ENCODE peak calls at places on chromosome 5, in nine cellular contexts. V is uterus, O is cardiac muscle cell, N is coronary artery, S is left ventricle myocardium inferior, C is psoas muscle, X is astrocyte of the cerebellum, T is fibroblast of the aortic adventitia, W is GM23338. K is an unnamed sample.
A peak's percentile ranks its signal among the peaks of the same experiment; 100 is the strongest.

GRCh38 chr5:38307845-38308244 is 49.5 kb downstream of the EGFLAM start:
- DNase-seq in W (no peak), T (no peak), C (no peak), S (no peak), N (no peak), V (no peak), O (no peak), X (no peak), K (no peak)

GRCh38 chr5:119316116-119316515 is 39.7 kb upstream of the TNFAIP8 start:
- DNase-seq in X (no peak), C (no peak), T (no peak), N (no peak), W (no peak), V (no peak), O (no peak), S (no peak), K (no peak)

GRCh38 chr5:7330141-7330712 is 65.7 kb upstream of the ADCY2 start:
- DNase-seq in T (no peak), O (no peak), S (no peak), X (no peak), N (no peak), V (no peak), C (no peak), W (no peak), K (no peak)

GRCh38 chr5:10355071-10355889 is 1.8 kb downstream of the MARCHF6 start:
- DNase-seq in O (peak; percentile 26), S (no peak), W (no peak), T (peak; percentile 57), X (no peak), V (no peak), N (no peak), C (no peak), K (no peak)

GRCh38 chr5:157172408-157172807 is 6.3 kb upstream of the GARIN3 start:
- DNase-seq in O (no peak), T (no peak), W (no peak), C (no peak), V (no peak), N (no peak), X (no peak), S (no peak), K (no peak)

GRCh38 chr5:131109540-131110255 is 55.4 kb downstream of the HINT1 start:
- DNase-seq in C (no peak), O (peak; percentile 63), S (no peak), T (peak; percentile 62), X (peak; percentile 16), N (no peak), V (no peak), W (peak; percentile 56), K (no peak)

GRCh38 chr5:7873216-7873615 is 4.3 kb downstream of the MTRR start:
- DNase-seq in O (no peak), T (no peak), W (no peak), C (no peak), V (no peak), S (no peak), N (no peak), X (no peak), K (no peak)

GRCh38 chr5:81425569-81425968 is 31.6 kb upstream of the ACOT12 start:
- DNase-seq in C (no peak), X (peak; percentile 34), S (no peak), O (peak; percentile 64), N (no peak), V (no peak), T (peak; percentile 71), W (peak; percentile 79), K (no peak)

GRCh38 chr5:150227606-150228273 is 37.9 kb downstream of the SLC6A7 start:
- DNase-seq in S (no peak), X (no peak), T (no peak), O (peak; percentile 36), V (no peak), N (no peak), W (no peak), C (no peak), K (no peak)

GRCh38 chr5:100676807-100677631 is 141.8 kb downstream of the FAM174A start:
- DNase-seq in T (peak; percentile 40), O (peak; percentile 54), C (no peak), W (no peak), X (peak; percentile 96), S (no peak), N (no peak), V (no peak), K (no peak)

GRCh38 chr5:141875795-141876627 is 2.2 kb downstream of the PCDH1 start:
- DNase-seq in T (no peak), V (no peak), N (no peak), X (no peak), W (peak; percentile 82), S (peak; percentile 47), C (no peak), O (no peak), K (no peak)

GRCh38 chr5:146541956-146542849 is 26.2 kb upstream of the GPR151 start:
- DNase-seq in V (peak; percentile 67), W (peak; percentile 87), S (peak; percentile 61), O (peak; percentile 75), T (peak; percentile 62), N (peak; percentile 82), C (peak; percentile 76), X (peak; percentile 47), K (no peak)

GRCh38 chr5:68329554-68329953 is 114.0 kb downstream of the PIK3R1 start:
- DNase-seq in S (no peak), N (no peak), X (no peak), T (no peak), V (no peak), O (peak; percentile 73), W (no peak), C (no peak), K (no peak)

DNA sequence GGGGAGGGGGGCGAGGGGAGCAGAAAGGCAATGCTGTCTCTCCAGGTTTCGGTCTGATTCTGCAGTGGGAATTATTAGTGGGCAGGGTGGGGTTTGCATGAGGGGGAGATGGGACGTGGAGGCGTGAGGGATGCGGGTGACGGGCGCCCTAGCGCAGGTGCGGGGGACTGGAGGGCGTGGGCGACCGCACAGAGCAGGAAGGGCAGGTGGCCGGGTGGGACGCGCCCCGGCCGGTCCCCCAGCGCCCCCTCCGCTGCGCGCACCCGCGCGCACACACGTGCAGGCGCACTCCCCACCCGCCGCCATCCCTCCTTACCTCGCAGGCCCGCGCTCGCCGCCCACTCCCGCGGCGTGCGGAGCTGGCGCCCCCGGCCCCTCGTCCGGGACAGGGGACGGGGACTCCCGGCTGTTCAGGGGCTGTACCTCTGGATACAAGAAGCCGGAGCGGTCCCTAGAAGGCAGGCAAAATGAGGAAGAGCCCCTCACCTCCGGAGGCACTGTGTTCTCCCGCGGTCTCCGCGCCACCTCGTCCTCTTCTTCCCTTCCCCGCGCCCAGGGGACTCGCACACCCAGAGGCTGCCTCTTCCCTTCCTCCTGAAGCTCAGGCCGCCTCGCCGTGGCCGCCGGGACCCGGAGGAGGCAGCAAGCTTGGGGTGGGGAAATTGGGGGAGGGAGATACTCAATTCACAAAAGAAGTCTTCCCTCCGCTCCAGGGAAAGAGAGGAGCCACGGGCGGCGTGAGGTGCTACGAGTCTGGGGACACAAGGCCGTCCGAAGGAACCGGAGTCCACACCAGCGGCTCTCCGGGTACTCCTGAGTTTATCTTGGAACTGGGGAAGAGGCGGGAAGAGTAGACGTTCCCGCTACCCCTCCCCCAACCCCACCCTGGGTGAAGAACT is 1.3 kb upstream of the GABRB2 start:
- DNase-seq in T (no peak), X (no peak), S (no peak), O (no peak), C (peak; percentile 50), W (peak; percentile 48), V (no peak), N (no peak), K (no peak)
- TF ChIP-seq CTCF in T (no peak), X (no peak), S (no peak), O (no peak), C (no peak), W (no peak), V (no peak), N (no peak), K (no peak)

DNA sequence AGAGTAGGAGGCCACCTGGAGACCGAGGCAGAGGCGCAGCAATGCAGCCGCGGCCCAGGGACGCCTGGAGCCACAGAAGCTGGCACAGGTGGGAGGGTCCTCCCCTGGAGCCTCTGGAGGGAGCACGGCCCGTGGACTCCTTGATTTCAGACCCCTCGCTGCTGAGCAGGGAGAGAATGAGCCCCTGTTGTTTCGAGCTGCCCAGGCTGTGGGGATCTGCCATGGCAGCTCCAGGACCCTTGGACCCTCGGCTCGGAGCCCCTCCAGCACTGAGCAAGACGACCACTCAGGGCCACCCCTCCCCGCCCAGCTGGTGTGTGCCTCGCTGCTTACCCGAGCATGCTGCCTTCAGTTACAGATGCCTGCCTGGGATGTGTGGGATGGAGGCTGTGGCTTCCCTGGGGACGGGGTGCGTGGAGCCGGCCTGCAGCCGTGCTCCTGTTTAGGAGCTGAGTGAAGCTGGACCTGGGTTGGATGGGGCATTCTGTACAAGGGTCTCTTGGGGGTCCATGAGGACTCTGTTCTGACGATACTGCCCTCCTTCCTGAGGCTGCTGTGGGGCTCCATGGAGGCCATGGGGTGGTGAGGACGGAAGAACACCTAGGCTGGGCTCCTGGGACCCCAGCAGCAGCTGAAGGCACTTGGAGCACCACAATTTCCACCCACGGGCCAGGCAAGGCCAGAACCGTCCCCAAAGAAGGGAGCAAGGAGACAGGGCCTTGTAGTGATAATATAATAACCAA is 115.1 kb upstream of the LPCAT1 start:
- DNase-seq in N (peak; percentile 65), X (no peak), C (peak; percentile 39), O (no peak), T (no peak), W (no peak), S (no peak), V (peak; percentile 1), K (no peak)
- H3K4me3 ChIP-seq in N (no peak overlapping the region), X (no peak overlapping the region), C (no peak overlapping the region), O (no peak overlapping the region), T (no peak overlapping the region), W (no peak overlapping the region), S (no peak overlapping the region), V (no peak overlapping the region), K (no peak overlapping the region)

GRCh38 chr5:126776499-126777256 is at the start of gene LMNB1:
- DNase-seq in V (peak; percentile 92), O (peak; percentile 98), T (peak; percentile 91), W (peak; percentile 97), S (peak; percentile 94), C (peak; percentile 96), N (peak; percentile 96), X (peak; percentile 87), K (peak; percentile 48)
- TF ChIP-seq CTCF in V (no peak), O (no peak), T (no peak), W (no peak), S (peak; percentile 26), C (no peak), N (no peak), X (no peak), K (no peak)

GRCh38 chr5:37197340-37198050 is 51.7 kb downstream of the CPLANE1 start:
- DNase-seq in T (peak; percentile 38), W (peak; percentile 36), O (peak; percentile 34), X (no peak), V (no peak), N (no peak), C (no peak), S (no peak), K (no peak)

GRCh38 chr5:37198842-37199241 is 50.3 kb downstream of the CPLANE1 start:
- DNase-seq in T (peak; percentile 46), S (no peak), C (no peak), O (peak; percentile 72), V (no peak), W (no peak), N (no peak), X (no peak), K (no peak)

DNA sequence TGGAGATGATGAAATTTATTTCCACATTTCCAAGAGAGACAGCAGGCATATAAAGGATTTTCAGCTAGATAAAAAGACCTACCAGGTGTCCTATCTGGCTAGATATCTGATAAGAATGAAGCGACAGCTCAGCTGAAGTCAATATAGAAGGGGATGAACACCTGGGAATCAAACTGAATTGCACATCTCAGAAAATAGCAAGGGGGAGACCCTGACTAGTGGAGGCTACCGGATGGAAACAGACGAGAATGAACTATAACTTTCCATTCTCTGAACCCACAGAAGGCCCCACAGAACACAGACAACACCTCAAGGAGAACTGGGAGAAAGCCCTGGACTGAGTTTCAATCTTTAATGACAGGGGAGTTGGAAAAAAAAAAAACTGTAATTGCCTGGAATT is 51.1 kb downstream of the CPLANE1 start:
- DNase-seq in S (no peak), X (no peak), O (no peak), T (no peak), V (no peak), W (no peak), C (no peak), N (no peak), K (no peak)
- H3K4me3 ChIP-seq in S (peak overlapping the region; percentile 28), X (no peak overlapping the region), O (no peak overlapping the region), T (no peak overlapping the region), V (no peak overlapping the region), W (no peak overlapping the region), C (no peak overlapping the region), N (no peak overlapping the region), K (no peak overlapping the region)